ENCODE peak calls at places on chromosomes 4 and X, in five cellular contexts. I is CD8-positive, alpha-beta memory T cell; Z is neural progenitor cell; L is A549; G is H9. Y is an unnamed sample. For H3K9me3, the result is how much of the 10 kb centered on the place peaks cover.

GRCh38 chr4:14749910-14750309 is 252.4 kb upstream of the CPEB2 start:
- DNase-seq in I (no peak), Z (peak), L (no peak), G (peak), Y (no peak)

GRCh38 chrX:106613277-106613676 is 1.5 kb downstream of the RADX start:
- DNase-seq in I (no peak), Z (no peak), L (no peak), G (no peak), Y (no peak)

GRCh38 chr4:163694385-163694784 is 199.9 kb downstream of the TMA16 start:
- DNase-seq in I (no peak), Z (no peak), L (no peak), G (no peak), Y (no peak)

GRCh38 chrX:136061302-136061701 is 76.1 kb downstream of the SLC9A6 start:
- DNase-seq in I (no peak), Z (no peak), L (no peak), G (no peak), Y (no peak)

GRCh38 chr4:53000560-53000959 is 138.4 kb downstream of the RASL11B start:
- DNase-seq in I (no peak), Z (no peak), L (no peak), G (no peak), Y (no peak)

GRCh38 chr4:82754546-82755165 is 43.9 kb downstream of the SCD5 start:
- DNase-seq in I (no peak), Z (no peak), L (no peak), G (no peak), Y (no peak)

GRCh38 chr4:185825737-185826136 is 13.7 kb upstream of the SORBS2 start:
- DNase-seq in I (no peak), Z (no peak), L (no peak), G (no peak), Y (no peak)

GRCh38 chr4:74874785-74875367 is 58.0 kb upstream of the PARM1 start:
- DNase-seq in I (no peak), Z (peak), L (peak), G (peak), Y (no peak)

GRCh38 chrX:96314974-96315373 is 369.7 kb upstream of the DIAPH2 start:
- DNase-seq in I (no peak), Z (no peak), L (no peak), G (no peak), Y (no peak)

GRCh38 chrX:641671-642435 is 11.3 kb downstream of the SHOX start:
- DNase-seq in I (no peak), Z (no peak), L (no peak), G (no peak), Y (no peak)

GRCh38 chr4:145406970-145407369 is 74.7 kb upstream of the SMAD1 start:
- DNase-seq in I (no peak), Z (no peak), L (no peak), G (no peak), Y (no peak)

GRCh38 chr4:81392164-81392563 is 79.5 kb downstream of the RASGEF1B start:
- DNase-seq in I (no peak), Z (no peak), L (no peak), G (no peak), Y (no peak)

GRCh38 chr4:182578402-182578801 is 335.2 kb downstream of the TENM3 start:
- DNase-seq in I (no peak), Z (no peak), L (no peak), G (no peak), Y (no peak)

GRCh38 chr4:101232074-101232776 is 115.1 kb downstream of the PPP3CA start:
- DNase-seq in I (no peak), Z (no peak), L (no peak), G (no peak), Y (no peak)

GRCh38 chr4:122007016-122007415 is 55.2 kb upstream of the TRPC3 start:
- DNase-seq in I (no peak), Z (no peak), L (no peak), G (no peak), Y (no peak)

GRCh38 chr4:78922207-78922606 is 17.0 kb downstream of the PAQR3 start:
- DNase-seq in I (no peak), Z (peak), L (no peak), G (no peak), Y (no peak)

GRCh38 chrX:110002300-110003166 is at the start of gene TMEM164:
- DNase-seq in I (peak), Z (peak), L (peak), G (peak), Y (peak)

GRCh38 chrX:107674480-107675364 is 46.4 kb downstream of the PRPS1 start:
- DNase-seq in I (peak), Z (no peak), L (no peak), G (no peak), Y (peak)

GRCh38 chr4:173518419-173519102 is 11.5 kb downstream of the HAND2 start:
- DNase-seq in I (no peak), Z (peak), L (no peak), G (peak), Y (no peak)

GRCh38 chr4:175560628-175561027 is 251.4 kb downstream of the GPM6A start:
- DNase-seq in I (no peak), Z (no peak), L (peak), G (no peak), Y (no peak)

GRCh38 chrX:40062525-40063193 is 35.1 kb downstream of the BCOR start:
- DNase-seq in I (no peak), Z (no peak), L (no peak), G (no peak), Y (no peak)

GRCh38 chr4:38857354-38858096 is 908 bp upstream of the TLR6 start:
- DNase-seq in I (no peak), Z (no peak), L (peak), G (no peak), Y (no peak)

GRCh38 chr4:168499241-168499640 is 2.4 kb downstream of the PALLD start:
- DNase-seq in I (no peak), Z (no peak), L (no peak), G (no peak), Y (no peak)

GRCh38 chr4:98937977-98938376 is 9.0 kb upstream of the EIF4E start:
- DNase-seq in I (no peak), Z (no peak), L (no peak), G (no peak), Y (no peak)

GRCh38 chrX:45849261-45849660 is 648.6 kb upstream of the DIPK2B start:
- DNase-seq in I (no peak), Z (peak), L (peak), G (no peak), Y (no peak)

GRCh38 chr4:184255361-184255760 is 37.7 kb upstream of the ENPP6 start:
- DNase-seq in I (no peak), Z (peak), L (no peak), G (peak), Y (no peak)

GRCh38 chrX:115562492-115562872 is 1.5 kb downstream of the PLS3 start:
- DNase-seq in I (no peak), Z (no peak), L (peak), G (peak), Y (no peak)

GRCh38 chr4:80305466-80305865 is 30.1 kb upstream of the CFAP299 start:
- DNase-seq in I (no peak), Z (no peak), L (no peak), G (no peak), Y (no peak)

GRCh38 chrX:4764888-4765287 is 1051.4 kb upstream of the PRKX start:
- DNase-seq in I (no peak), Z (no peak), L (no peak), G (no peak), Y (no peak)

GRCh38 chr4:138666366-138666765 is 349.2 kb upstream of the NOCT start:
- DNase-seq in I (no peak), Z (no peak), L (no peak), G (no peak), Y (no peak)

GRCh38 chr4:118975487-118976192 is 87.0 kb downstream of the SYNPO2 start:
- DNase-seq in I (no peak), Z (no peak), L (no peak), G (no peak), Y (no peak)

GRCh38 chr4:65880594-65880993 is 210.3 kb upstream of the EPHA5 start:
- DNase-seq in I (no peak), Z (no peak), L (no peak), G (no peak), Y (no peak)

GRCh38 chrX:69124108-69124507 is 41.1 kb downstream of the PJA1 start:
- DNase-seq in I (no peak), Z (no peak), L (no peak), G (no peak), Y (no peak)

GRCh38 chr4:123545569-123546122 is 149.1 kb downstream of the SPRY1 start:
- DNase-seq in I (no peak), Z (no peak), L (no peak), G (no peak), Y (no peak)
- H3K9me3 ChIP-seq in I (under half), Z (under half), L (under half), G (under half), Y (under half)

GRCh38 chrX:145394344-145394743 is 147.0 kb downstream of the SPANXN1 start:
- DNase-seq in I (no peak), Z (no peak), L (no peak), G (no peak), Y (no peak)

GRCh38 chrX:145393702-145394235 is 146.5 kb downstream of the SPANXN1 start:
- DNase-seq in I (no peak), Z (peak), L (no peak), G (peak), Y (no peak)

GRCh38 chrX:145396612-145397011 is 149.3 kb downstream of the SPANXN1 start:
- DNase-seq in I (no peak), Z (no peak), L (no peak), G (no peak), Y (no peak)
- H3K9me3 ChIP-seq in I (under half), Z (under half), L (under half), G (under half), Y (under half)

DNA sequence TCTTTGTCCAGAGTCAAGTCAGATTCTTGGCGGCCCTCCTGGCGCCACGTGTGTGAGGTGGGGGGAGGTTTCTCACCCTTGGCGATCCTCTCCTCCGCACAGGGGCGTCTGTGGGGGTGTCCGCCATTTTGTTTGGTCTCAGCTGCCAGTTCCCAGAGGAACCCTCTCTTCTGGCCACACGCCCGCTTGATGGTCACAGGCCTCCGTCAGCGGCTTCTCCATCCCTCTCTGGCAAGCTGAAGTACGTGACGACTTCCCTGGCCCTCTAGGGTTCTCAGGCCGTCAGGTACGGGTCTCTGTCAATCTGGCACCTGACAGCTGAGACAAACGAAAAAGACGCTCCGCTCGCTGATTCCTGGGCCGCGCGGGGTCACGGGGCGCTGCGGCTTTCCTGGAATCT is 272.6 kb downstream of the TRIML1 start:
- DNase-seq in I (no peak), Z (no peak), L (no peak), G (no peak), Y (no peak)
- H3K9me3 ChIP-seq in I (under half), Z (under half), L (under half), G (under half), Y (under half)

DNA sequence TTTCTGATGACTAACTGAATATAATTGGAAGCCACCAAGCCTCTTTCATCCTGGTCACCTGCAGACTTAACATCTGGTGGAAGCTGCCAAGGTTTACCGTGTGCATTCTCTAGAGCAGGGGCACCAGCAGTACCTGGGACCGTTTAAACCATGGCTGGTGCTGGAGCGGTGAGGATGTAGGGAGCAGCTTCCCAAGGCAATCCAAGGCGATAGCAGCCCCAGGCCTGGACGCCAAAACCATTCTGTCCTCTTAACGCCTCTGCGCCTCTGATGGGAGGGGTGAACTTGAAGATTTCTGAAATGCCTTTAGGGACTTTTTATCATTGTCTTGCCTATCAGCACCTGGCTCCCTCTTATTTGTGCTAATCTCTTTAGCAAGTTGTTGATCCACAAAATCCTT is 37.3 kb upstream of the SPANXN2 start:
- DNase-seq in I (no peak), Z (no peak), L (no peak), G (no peak), Y (no peak)
- H3K9me3 ChIP-seq in I (under half), Z (under half), L (under half), G (under half), Y (under half)

GRCh38 chr4:8060632-8061031 is 98.0 kb downstream of the ABLIM2 start:
- DNase-seq in I (no peak), Z (no peak), L (no peak), G (no peak), Y (no peak)
- H3K9me3 ChIP-seq in I (under half), Z (under half), L (under half), G (under half), Y (under half)

DNA sequence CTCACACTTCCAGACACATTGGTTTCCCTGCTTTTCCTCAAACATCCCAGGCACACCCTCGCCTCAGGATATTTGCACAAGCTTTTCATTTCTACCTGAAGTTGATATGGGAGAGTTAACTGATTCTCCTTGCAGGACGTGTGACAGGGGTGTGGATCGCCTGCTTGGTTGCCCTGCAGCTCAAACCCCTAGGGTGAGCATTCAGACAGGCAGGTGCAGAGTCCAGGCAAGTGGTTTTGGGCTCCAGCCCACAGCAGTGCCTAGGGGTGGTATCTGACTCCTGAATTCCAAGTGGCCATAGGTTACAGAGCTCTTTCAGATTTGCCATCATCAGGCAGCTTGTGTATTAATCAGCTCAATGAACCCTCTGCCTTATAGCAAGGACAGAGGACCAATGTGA is 1104.2 kb upstream of the IGFBP7 start:
- DNase-seq in I (no peak), Z (no peak), L (no peak), G (peak), Y (no peak)
- H3K9me3 ChIP-seq in I (under half), Z (under half), L (under half), G (under half), Y (under half)

GRCh38 chr4:29853843-29854242 is 866.3 kb upstream of the PCDH7 start:
- DNase-seq in I (no peak), Z (peak), L (no peak), G (peak), Y (no peak)
- H3K9me3 ChIP-seq in I (under half), Z (under half), L (under half), G (under half), Y (under half)

DNA sequence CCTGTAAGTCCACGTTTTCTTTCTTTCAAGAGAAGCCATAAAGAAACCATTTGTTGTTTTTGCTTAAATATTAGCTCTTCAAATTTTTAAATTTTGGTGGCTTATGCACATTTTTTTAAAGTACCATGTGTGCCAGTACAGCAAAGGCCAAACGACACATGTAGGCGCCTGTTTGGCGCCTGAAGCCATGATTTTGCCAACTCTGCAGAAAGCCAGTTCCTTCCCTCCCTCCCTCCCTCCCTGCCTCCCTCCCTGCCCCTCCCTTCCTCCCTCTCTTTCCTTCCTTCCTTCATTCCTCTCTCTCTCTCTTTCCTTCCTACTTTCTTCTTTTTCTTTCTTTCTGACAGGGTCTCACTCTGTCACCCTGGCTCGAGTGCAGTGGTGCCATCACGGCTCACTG is 65.9 kb upstream of the LIMCH1 start:
- DNase-seq in I (no peak), Z (no peak), L (no peak), G (no peak), Y (no peak)
- H3K9me3 ChIP-seq in I (under half), Z (under half), L (under half), G (under half), Y (under half)

GRCh38 chrX:117092641-117093040 is 629.9 kb upstream of the CT83 start:
- DNase-seq in I (no peak), Z (no peak), L (no peak), G (no peak), Y (no peak)
- H3K9me3 ChIP-seq in I (under half), Z (under half), L (under half), G (under half), Y (under half)

GRCh38 chr4:123055943-123056342 is 133.5 kb upstream of the NUDT6 start:
- DNase-seq in I (no peak), Z (no peak), L (no peak), G (no peak), Y (no peak)

GRCh38 chr4:123046096-123046495 is 123.7 kb upstream of the NUDT6 start:
- DNase-seq in I (no peak), Z (no peak), L (no peak), G (no peak), Y (no peak)

GRCh38 chr4:123050014-123050413 is 127.6 kb upstream of the NUDT6 start:
- DNase-seq in I (no peak), Z (no peak), L (no peak), G (no peak), Y (no peak)

DNA sequence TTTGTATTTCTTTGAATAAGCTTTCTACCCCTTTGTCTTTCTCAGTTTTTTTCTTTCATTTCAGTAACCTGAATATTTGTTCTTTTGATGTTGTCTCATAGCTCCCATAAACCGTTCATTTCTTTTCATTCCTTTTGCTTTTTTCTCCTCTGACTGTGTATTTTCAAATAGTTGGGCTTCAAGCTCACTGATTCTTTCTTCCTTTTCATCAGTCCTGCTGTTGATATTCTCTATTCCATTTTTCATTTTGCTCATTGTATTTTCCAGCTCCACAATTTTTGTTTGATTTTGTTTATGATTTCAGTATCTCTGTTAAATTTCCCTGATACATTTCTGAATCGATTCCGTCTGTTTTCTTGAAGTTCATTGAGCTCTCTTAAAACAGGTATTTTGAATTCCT is 129.6 kb upstream of the NUDT6 start:
- DNase-seq in I (no peak), Z (no peak), L (no peak), G (no peak), Y (no peak)
- H3K9me3 ChIP-seq in I (under half), Z (under half), L (under half), G (under half), Y (under half)

Y was measured in T-helper 17 cell.